ENCODE peak calls at places on chromosome 10, in seven cellular contexts. One of them, this sample, is unnamed.

GRCh38 chr10:97759157-97759980 is 12.4 kb downstream of the SFRP5 start:
- DNase-seq in PC-3: peak; percentile 59
- DNase-seq in endothelial cell of umbilical vein: peak; percentile 62
- DNase-seq in GM23338: peak; percentile 92
- DNase-seq in H1: peak; percentile 76
- DNase-seq in mammary epithelial cell: peak; percentile 27
- DNase-seq in neural progenitor cell: peak; percentile 85
- DNase-seq in this sample: peak; percentile 9

GRCh38 chr10:22537810-22538209 is 176.6 kb downstream of the PIP4K2A start:
- DNase-seq in PC-3: no peak
- DNase-seq in endothelial cell of umbilical vein: no peak
- DNase-seq in GM23338: no peak
- DNase-seq in H1: no peak
- DNase-seq in mammary epithelial cell: no peak
- DNase-seq in neural progenitor cell: no peak
- DNase-seq in this sample: no peak

GRCh38 chr10:72137583-72137982 is 49.2 kb upstream of the SPOCK2 start:
- DNase-seq in PC-3: no peak
- DNase-seq in endothelial cell of umbilical vein: no peak
- DNase-seq in GM23338: no peak
- DNase-seq in H1: no peak
- DNase-seq in mammary epithelial cell: no peak
- DNase-seq in neural progenitor cell: no peak
- DNase-seq in this sample: no peak

GRCh38 chr10:117537904-117538524 is 4.5 kb upstream of the EMX2 start:
- DNase-seq in PC-3: no peak
- DNase-seq in endothelial cell of umbilical vein: no peak
- DNase-seq in GM23338: no peak
- DNase-seq in H1: no peak
- DNase-seq in mammary epithelial cell: no peak
- DNase-seq in neural progenitor cell: no peak
- DNase-seq in this sample: no peak

GRCh38 chr10:70619271-70620019 is 16.9 kb upstream of the PRF1 start:
- DNase-seq in PC-3: peak; percentile 80
- DNase-seq in endothelial cell of umbilical vein: no peak
- DNase-seq in GM23338: peak; percentile 84
- DNase-seq in H1: no peak
- DNase-seq in mammary epithelial cell: peak; percentile 44
- DNase-seq in neural progenitor cell: no peak
- DNase-seq in this sample: no peak

GRCh38 chr10:131817866-131818509 is 82.8 kb upstream of the PPP2R2D start:
- DNase-seq in PC-3: no peak
- DNase-seq in endothelial cell of umbilical vein: no peak
- DNase-seq in GM23338: no peak
- DNase-seq in H1: no peak
- DNase-seq in mammary epithelial cell: no peak
- DNase-seq in neural progenitor cell: no peak
- DNase-seq in this sample: no peak

GRCh38 chr10:62582804-62583208 is 208.6 kb downstream of the ZNF365 start:
- DNase-seq in PC-3: peak; percentile 86
- DNase-seq in endothelial cell of umbilical vein: no peak
- DNase-seq in GM23338: no peak
- DNase-seq in H1: no peak
- DNase-seq in mammary epithelial cell: peak; percentile 81
- DNase-seq in neural progenitor cell: no peak
- DNase-seq in this sample: no peak

GRCh38 chr10:48251525-48252353 is 22.8 kb downstream of the FRMPD2 start:
- DNase-seq in PC-3: peak; percentile 43
- DNase-seq in endothelial cell of umbilical vein: no peak
- DNase-seq in GM23338: peak; percentile 22
- DNase-seq in H1: no peak
- DNase-seq in mammary epithelial cell: peak; percentile 80
- DNase-seq in neural progenitor cell: no peak
- DNase-seq in this sample: peak; percentile 13

GRCh38 chr10:59678884-59679301 is 30.8 kb downstream of the SLC16A9 start:
- DNase-seq in PC-3: peak; percentile 95
- DNase-seq in endothelial cell of umbilical vein: peak; percentile 24
- DNase-seq in GM23338: no peak
- DNase-seq in H1: no peak
- DNase-seq in mammary epithelial cell: peak; percentile 85
- DNase-seq in neural progenitor cell: no peak
- DNase-seq in this sample: peak; percentile 44

GRCh38 chr10:64450312-64450711 is 929.1 kb downstream of the REEP3 start:
- DNase-seq in PC-3: no peak
- DNase-seq in endothelial cell of umbilical vein: no peak
- DNase-seq in GM23338: no peak
- DNase-seq in H1: no peak
- DNase-seq in mammary epithelial cell: no peak
- DNase-seq in neural progenitor cell: no peak
- DNase-seq in this sample: no peak

GRCh38 chr10:22649390-22649841 is 65.0 kb downstream of the PIP4K2A start:
- DNase-seq in PC-3: no peak
- DNase-seq in endothelial cell of umbilical vein: peak; percentile 23
- DNase-seq in GM23338: no peak
- DNase-seq in H1: no peak
- DNase-seq in mammary epithelial cell: no peak
- DNase-seq in neural progenitor cell: no peak
- DNase-seq in this sample: no peak

GRCh38 chr10:96229568-96230030 is 41.8 kb downstream of the BLNK start:
- DNase-seq in PC-3: peak; percentile 69
- DNase-seq in endothelial cell of umbilical vein: peak; percentile 49
- DNase-seq in GM23338: peak; percentile 89
- DNase-seq in H1: peak; percentile 61
- DNase-seq in mammary epithelial cell: peak; percentile 66
- DNase-seq in neural progenitor cell: peak; percentile 91
- DNase-seq in this sample: no peak

GRCh38 chr10:71696635-71697326 is 22.8 kb downstream of the C10orf105 start:
- DNase-seq in PC-3: peak; percentile 47
- DNase-seq in endothelial cell of umbilical vein: peak; percentile 23
- DNase-seq in GM23338: peak; percentile 87
- DNase-seq in H1: peak; percentile 41
- DNase-seq in mammary epithelial cell: no peak
- DNase-seq in neural progenitor cell: peak; percentile 87
- DNase-seq in this sample: no peak

GRCh38 chr10:44926771-44927751 is 15.9 kb downstream of the TMEM72 start:
- DNase-seq in PC-3: no peak
- DNase-seq in endothelial cell of umbilical vein: no peak
- DNase-seq in GM23338: no peak
- DNase-seq in H1: no peak
- DNase-seq in mammary epithelial cell: peak; percentile 52
- DNase-seq in neural progenitor cell: no peak
- DNase-seq in this sample: no peak

GRCh38 chr10:113788604-113789083 is 37.2 kb downstream of the PLEKHS1 start:
- DNase-seq in PC-3: peak; percentile 94
- DNase-seq in endothelial cell of umbilical vein: peak; percentile 28
- DNase-seq in GM23338: no peak
- DNase-seq in H1: no peak
- DNase-seq in mammary epithelial cell: peak; percentile 98
- DNase-seq in neural progenitor cell: no peak
- DNase-seq in this sample: peak; percentile 75

GRCh38 chr10:79403441-79404230 is 41.8 kb downstream of the ZCCHC24 start:
- DNase-seq in PC-3: peak; percentile 82
- DNase-seq in endothelial cell of umbilical vein: peak; percentile 34
- DNase-seq in GM23338: no peak
- DNase-seq in H1: no peak
- DNase-seq in mammary epithelial cell: peak; percentile 10
- DNase-seq in neural progenitor cell: peak; percentile 61
- DNase-seq in this sample: no peak

GRCh38 chr10:71077143-71077581 is 135.2 kb upstream of the UNC5B start:
- DNase-seq in PC-3: no peak
- DNase-seq in endothelial cell of umbilical vein: no peak
- DNase-seq in GM23338: no peak
- DNase-seq in H1: no peak
- DNase-seq in mammary epithelial cell: peak; percentile 62
- DNase-seq in neural progenitor cell: no peak
- DNase-seq in this sample: no peak

GRCh38 chr10:110170142-110170887 is 37.1 kb upstream of the MXI1 start:
- DNase-seq in PC-3: no peak
- DNase-seq in endothelial cell of umbilical vein: no peak
- DNase-seq in GM23338: peak; percentile 62
- DNase-seq in H1: no peak
- DNase-seq in mammary epithelial cell: no peak
- DNase-seq in neural progenitor cell: peak; percentile 27
- DNase-seq in this sample: no peak

GRCh38 chr10:121292396-121292795 is 305.8 kb downstream of the FGFR2 start:
- DNase-seq in PC-3: no peak
- DNase-seq in endothelial cell of umbilical vein: no peak
- DNase-seq in GM23338: no peak
- DNase-seq in H1: no peak
- DNase-seq in mammary epithelial cell: no peak
- DNase-seq in neural progenitor cell: no peak
- DNase-seq in this sample: no peak

GRCh38 chr10:35640474-35640873 is 1.6 kb downstream of the FZD8 start:
- DNase-seq in PC-3: peak; percentile 94
- DNase-seq in endothelial cell of umbilical vein: peak; percentile 61
- DNase-seq in GM23338: peak; percentile 83
- DNase-seq in H1: no peak
- DNase-seq in mammary epithelial cell: peak; percentile 66
- DNase-seq in neural progenitor cell: peak; percentile 92
- DNase-seq in this sample: no peak

GRCh38 chr10:122258136-122259074 is 12.7 kb upstream of the BTBD16 start:
- DNase-seq in PC-3: no peak
- DNase-seq in endothelial cell of umbilical vein: no peak
- DNase-seq in GM23338: peak; percentile 70
- DNase-seq in H1: no peak
- DNase-seq in mammary epithelial cell: no peak
- DNase-seq in neural progenitor cell: no peak
- DNase-seq in this sample: no peak

GRCh38 chr10:13788701-13789447 is 202.1 kb downstream of the PRPF18 start:
- DNase-seq in PC-3: no peak
- DNase-seq in endothelial cell of umbilical vein: peak; percentile 51
- DNase-seq in GM23338: no peak
- DNase-seq in H1: no peak
- DNase-seq in mammary epithelial cell: no peak
- DNase-seq in neural progenitor cell: no peak
- DNase-seq in this sample: no peak

GRCh38 chr10:64458341-64458740 is 937.1 kb downstream of the REEP3 start:
- DNase-seq in PC-3: no peak
- DNase-seq in endothelial cell of umbilical vein: no peak
- DNase-seq in GM23338: no peak
- DNase-seq in H1: no peak
- DNase-seq in mammary epithelial cell: no peak
- DNase-seq in neural progenitor cell: no peak
- DNase-seq in this sample: no peak

DNA sequence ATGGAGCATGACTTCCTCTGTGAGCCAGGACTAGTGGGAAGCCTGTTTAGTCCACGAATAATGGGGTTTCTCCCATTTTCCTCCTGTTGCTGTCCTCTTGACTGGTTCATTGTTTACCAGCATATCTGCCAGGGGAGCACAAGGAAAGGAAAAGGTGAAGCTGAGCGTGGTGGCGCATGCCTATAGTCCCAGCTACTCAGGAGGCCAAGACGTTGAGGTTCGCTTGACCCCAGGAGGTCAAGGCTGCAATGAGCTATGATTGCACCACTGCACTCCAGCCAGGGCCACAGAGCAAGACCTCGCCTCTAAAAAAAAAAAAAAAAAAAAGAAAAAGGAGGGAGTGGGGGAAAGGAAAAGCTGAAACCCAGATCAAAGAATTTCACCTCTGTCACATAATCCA is 5.8 kb upstream of the IL2RA start:
- DNase-seq in PC-3: no peak
- DNase-seq in endothelial cell of umbilical vein: no peak
- DNase-seq in GM23338: no peak
- DNase-seq in H1: no peak
- DNase-seq in mammary epithelial cell: no peak
- DNase-seq in neural progenitor cell: no peak
- DNase-seq in this sample: no peak
- H2AFZ ChIP-seq in PC-3: no peak overlapping the region
- H2AFZ ChIP-seq in endothelial cell of umbilical vein: no peak overlapping the region
- H2AFZ ChIP-seq in GM23338: no peak overlapping the region
- H2AFZ ChIP-seq in H1: no peak overlapping the region
- H2AFZ ChIP-seq in mammary epithelial cell: no peak overlapping the region
- H2AFZ ChIP-seq in neural progenitor cell: no peak overlapping the region
- H2AFZ ChIP-seq in this sample: no peak overlapping the region

GRCh38 chr10:127735156-127735555 is 1.8 kb upstream of the FOXI2 start:
- DNase-seq in PC-3: no peak
- DNase-seq in endothelial cell of umbilical vein: no peak
- DNase-seq in GM23338: peak; percentile 7
- DNase-seq in H1: no peak
- DNase-seq in mammary epithelial cell: no peak
- DNase-seq in neural progenitor cell: no peak
- DNase-seq in this sample: no peak
- TF ChIP-seq EZH2 in PC-3: no peak
- TF ChIP-seq EZH2 in endothelial cell of umbilical vein: no peak
- TF ChIP-seq EZH2 in GM23338: no peak
- TF ChIP-seq EZH2 in H1: peak; percentile 25
- TF ChIP-seq EZH2 in mammary epithelial cell: no peak
- TF ChIP-seq EZH2 in neural progenitor cell: no peak
- TF ChIP-seq EZH2 in this sample: no peak

GRCh38 chr10:4656576-4657194 is 169.3 kb upstream of the AKR1E2 start:
- DNase-seq in PC-3: peak; percentile 64
- DNase-seq in endothelial cell of umbilical vein: peak; percentile 80
- DNase-seq in GM23338: peak; percentile 84
- DNase-seq in H1: no peak
- DNase-seq in mammary epithelial cell: peak; percentile 52
- DNase-seq in neural progenitor cell: peak; percentile 81
- DNase-seq in this sample: no peak
- H2AFZ ChIP-seq in PC-3: no peak overlapping the region
- H2AFZ ChIP-seq in endothelial cell of umbilical vein: no peak overlapping the region
- H2AFZ ChIP-seq in GM23338: no peak overlapping the region
- H2AFZ ChIP-seq in H1: no peak overlapping the region
- H2AFZ ChIP-seq in mammary epithelial cell: no peak overlapping the region
- H2AFZ ChIP-seq in neural progenitor cell: no peak overlapping the region
- H2AFZ ChIP-seq in this sample: no peak overlapping the region

GRCh38 chr10:125072824-125073223 is 87.5 kb downstream of the CTBP2 start:
- DNase-seq in PC-3: no peak
- DNase-seq in endothelial cell of umbilical vein: no peak
- DNase-seq in GM23338: no peak
- DNase-seq in H1: no peak
- DNase-seq in mammary epithelial cell: no peak
- DNase-seq in neural progenitor cell: no peak
- DNase-seq in this sample: no peak

GRCh38 chr10:125076891-125077643 is 83.3 kb downstream of the CTBP2 start:
- DNase-seq in PC-3: no peak
- DNase-seq in endothelial cell of umbilical vein: peak; percentile 81
- DNase-seq in GM23338: no peak
- DNase-seq in H1: no peak
- DNase-seq in mammary epithelial cell: no peak
- DNase-seq in neural progenitor cell: no peak
- DNase-seq in this sample: no peak

GRCh38 chr10:125076121-125076825 is 84.1 kb downstream of the CTBP2 start:
- DNase-seq in PC-3: no peak
- DNase-seq in endothelial cell of umbilical vein: no peak
- DNase-seq in GM23338: no peak
- DNase-seq in H1: no peak
- DNase-seq in mammary epithelial cell: no peak
- DNase-seq in neural progenitor cell: no peak
- DNase-seq in this sample: no peak

GRCh38 chr10:125071008-125071407 is 89.4 kb downstream of the CTBP2 start:
- DNase-seq in PC-3: no peak
- DNase-seq in endothelial cell of umbilical vein: no peak
- DNase-seq in GM23338: no peak
- DNase-seq in H1: no peak
- DNase-seq in mammary epithelial cell: no peak
- DNase-seq in neural progenitor cell: no peak
- DNase-seq in this sample: no peak

GRCh38 chr10:125073996-125074395 is 86.4 kb downstream of the CTBP2 start:
- DNase-seq in PC-3: no peak
- DNase-seq in endothelial cell of umbilical vein: no peak
- DNase-seq in GM23338: no peak
- DNase-seq in H1: no peak
- DNase-seq in mammary epithelial cell: no peak
- DNase-seq in neural progenitor cell: no peak
- DNase-seq in this sample: no peak
- TF ChIP-seq EZH2 in PC-3: no peak
- TF ChIP-seq EZH2 in endothelial cell of umbilical vein: no peak
- TF ChIP-seq EZH2 in GM23338: no peak
- TF ChIP-seq EZH2 in H1: no peak
- TF ChIP-seq EZH2 in mammary epithelial cell: no peak
- TF ChIP-seq EZH2 in neural progenitor cell: no peak
- TF ChIP-seq EZH2 in this sample: no peak